ENCODE peak calls at places on chromosomes 16 and 17, in seven cellular contexts. One of them, this sample, is unnamed.

GRCh38 chr16:26673011-26673410 is 393.7 kb upstream of the C16orf82 start:
- DNase-seq in SJSA1: no peak
- DNase-seq in CD8-positive, alpha-beta T cell: no peak
- DNase-seq in amygdala: no peak
- DNase-seq in WTC11: no peak
- DNase-seq in ACHN: no peak
- DNase-seq in hepatic stellate cell: no peak
- DNase-seq in this sample: no peak

GRCh38 chr17:59859444-59860025 is 33.2 kb downstream of the TUBD1 start:
- DNase-seq in WTC11: no peak
- DNase-seq in amygdala: no peak
- DNase-seq in hepatic stellate cell: no peak
- DNase-seq in ACHN: peak; percentile 76
- DNase-seq in SJSA1: no peak
- DNase-seq in CD8-positive, alpha-beta T cell: no peak
- DNase-seq in this sample: no peak

GRCh38 chr17:33964344-33964979 is 290.6 kb upstream of the CCL2 start:
- DNase-seq in ACHN: peak; percentile 6
- DNase-seq in hepatic stellate cell: no peak
- DNase-seq in CD8-positive, alpha-beta T cell: no peak
- DNase-seq in WTC11: no peak
- DNase-seq in SJSA1: no peak
- DNase-seq in amygdala: no peak
- DNase-seq in this sample: peak; percentile 58

GRCh38 chr17:66322764-66323163 is 20.4 kb downstream of the PRKCA start:
- DNase-seq in amygdala: no peak
- DNase-seq in ACHN: no peak
- DNase-seq in CD8-positive, alpha-beta T cell: no peak
- DNase-seq in hepatic stellate cell: no peak
- DNase-seq in WTC11: no peak
- DNase-seq in SJSA1: no peak
- DNase-seq in this sample: no peak

GRCh38 chr16:58507195-58507962 is 7.4 kb downstream of the NDRG4 start:
- DNase-seq in ACHN: no peak
- DNase-seq in amygdala: no peak
- DNase-seq in CD8-positive, alpha-beta T cell: no peak
- DNase-seq in hepatic stellate cell: no peak
- DNase-seq in WTC11: no peak
- DNase-seq in SJSA1: peak; percentile 46
- DNase-seq in this sample: peak; percentile 31

GRCh38 chr16:82603784-82604411 is 22.9 kb upstream of the CDH13 start:
- DNase-seq in ACHN: peak; percentile 71
- DNase-seq in amygdala: peak; percentile 41
- DNase-seq in CD8-positive, alpha-beta T cell: no peak
- DNase-seq in hepatic stellate cell: peak; percentile 37
- DNase-seq in SJSA1: peak; percentile 59
- DNase-seq in WTC11: peak; percentile 59
- DNase-seq in this sample: peak; percentile 78

GRCh38 chr16:72812651-72813050 is 235.3 kb downstream of the ZFHX3 start:
- DNase-seq in WTC11: no peak
- DNase-seq in SJSA1: no peak
- DNase-seq in hepatic stellate cell: no peak
- DNase-seq in amygdala: no peak
- DNase-seq in CD8-positive, alpha-beta T cell: no peak
- DNase-seq in ACHN: no peak
- DNase-seq in this sample: no peak

GRCh38 chr16:67166883-67167168 is 2.3 kb downstream of the HSF4 start:
- DNase-seq in amygdala: no peak
- DNase-seq in ACHN: no peak
- DNase-seq in WTC11: no peak
- DNase-seq in CD8-positive, alpha-beta T cell: no peak
- DNase-seq in hepatic stellate cell: no peak
- DNase-seq in SJSA1: no peak
- DNase-seq in this sample: no peak

GRCh38 chr16:56233795-56234566 is 42.7 kb downstream of the GNAO1 start:
- DNase-seq in ACHN: no peak
- DNase-seq in CD8-positive, alpha-beta T cell: no peak
- DNase-seq in SJSA1: no peak
- DNase-seq in amygdala: no peak
- DNase-seq in WTC11: no peak
- DNase-seq in hepatic stellate cell: no peak
- DNase-seq in this sample: no peak

GRCh38 chr17:46787478-46787877 is 31.0 kb downstream of the WNT3 start:
- DNase-seq in SJSA1: no peak
- DNase-seq in CD8-positive, alpha-beta T cell: no peak
- DNase-seq in WTC11: no peak
- DNase-seq in hepatic stellate cell: no peak
- DNase-seq in ACHN: no peak
- DNase-seq in amygdala: no peak
- DNase-seq in this sample: no peak

GRCh38 chr17:29469251-29469650 is 79.1 kb downstream of the TAOK1 start:
- DNase-seq in WTC11: no peak
- DNase-seq in amygdala: no peak
- DNase-seq in ACHN: no peak
- DNase-seq in hepatic stellate cell: no peak
- DNase-seq in SJSA1: no peak
- DNase-seq in CD8-positive, alpha-beta T cell: no peak
- DNase-seq in this sample: no peak

GRCh38 chr16:73949574-73950348 is 346.9 kb upstream of the PSMD7 start:
- DNase-seq in amygdala: no peak
- DNase-seq in ACHN: peak; percentile 30
- DNase-seq in SJSA1: no peak
- DNase-seq in CD8-positive, alpha-beta T cell: no peak
- DNase-seq in hepatic stellate cell: peak; percentile 21
- DNase-seq in WTC11: no peak
- DNase-seq in this sample: no peak

GRCh38 chr17:75878174-75878998 is at the start of gene TRIM47:
- DNase-seq in hepatic stellate cell: peak; percentile 66
- DNase-seq in amygdala: peak; percentile 53
- DNase-seq in ACHN: peak; percentile 69
- DNase-seq in WTC11: peak; percentile 53
- DNase-seq in SJSA1: peak; percentile 79
- DNase-seq in CD8-positive, alpha-beta T cell: no peak
- DNase-seq in this sample: peak; percentile 69

GRCh38 chr17:41688641-41689496 is at the start of gene EIF1:
- DNase-seq in SJSA1: peak; percentile 99
- DNase-seq in amygdala: peak; percentile 100
- DNase-seq in WTC11: peak; percentile 100
- DNase-seq in ACHN: peak; percentile 100
- DNase-seq in CD8-positive, alpha-beta T cell: peak; percentile 100
- DNase-seq in hepatic stellate cell: peak; percentile 96
- DNase-seq in this sample: peak; percentile 100

GRCh38 chr16:28010671-28011070 is 52.8 kb downstream of the GSG1L start:
- DNase-seq in WTC11: no peak
- DNase-seq in hepatic stellate cell: peak; percentile 21
- DNase-seq in SJSA1: no peak
- DNase-seq in amygdala: no peak
- DNase-seq in ACHN: no peak
- DNase-seq in CD8-positive, alpha-beta T cell: no peak
- DNase-seq in this sample: no peak

GRCh38 chr16:83574388-83574787 is 233.4 kb upstream of the HSBP1 start:
- DNase-seq in amygdala: no peak
- DNase-seq in CD8-positive, alpha-beta T cell: no peak
- DNase-seq in hepatic stellate cell: peak; percentile 60
- DNase-seq in WTC11: peak; percentile 36
- DNase-seq in ACHN: peak; percentile 87
- DNase-seq in SJSA1: no peak
- DNase-seq in this sample: peak; percentile 79

GRCh38 chr16:57998484-57998883 is 2.0 kb downstream of the ZNF319 start:
- DNase-seq in hepatic stellate cell: no peak
- DNase-seq in WTC11: peak; percentile 37
- DNase-seq in CD8-positive, alpha-beta T cell: peak; percentile 78
- DNase-seq in SJSA1: no peak
- DNase-seq in ACHN: no peak
- DNase-seq in amygdala: no peak
- DNase-seq in this sample: peak; percentile 81

GRCh38 chr17:38658741-38659345 is 15.9 kb downstream of the EPOP start:
- DNase-seq in CD8-positive, alpha-beta T cell: no peak
- DNase-seq in WTC11: peak; percentile 8
- DNase-seq in amygdala: no peak
- DNase-seq in SJSA1: no peak
- DNase-seq in ACHN: no peak
- DNase-seq in hepatic stellate cell: no peak
- DNase-seq in this sample: no peak

GRCh38 chr16:56932588-56933265 is 785 bp downstream of the HERPUD1 start:
- DNase-seq in amygdala: peak; percentile 75
- DNase-seq in CD8-positive, alpha-beta T cell: peak; percentile 70
- DNase-seq in ACHN: peak; percentile 64
- DNase-seq in SJSA1: peak; percentile 73
- DNase-seq in WTC11: peak; percentile 37
- DNase-seq in hepatic stellate cell: peak; percentile 52
- DNase-seq in this sample: peak; percentile 43

GRCh38 chr17:44203731-44204452 is 4.2 kb upstream of the ATXN7L3 start:
- DNase-seq in SJSA1: no peak
- DNase-seq in hepatic stellate cell: peak; percentile 61
- DNase-seq in amygdala: no peak
- DNase-seq in CD8-positive, alpha-beta T cell: no peak
- DNase-seq in WTC11: peak; percentile 67
- DNase-seq in ACHN: peak; percentile 72
- DNase-seq in this sample: peak; percentile 89

GRCh38 chr17:4759776-4760236 is 11.9 kb upstream of the TM4SF5 start:
- DNase-seq in CD8-positive, alpha-beta T cell: no peak
- DNase-seq in amygdala: no peak
- DNase-seq in WTC11: no peak
- DNase-seq in ACHN: no peak
- DNase-seq in hepatic stellate cell: no peak
- DNase-seq in SJSA1: no peak
- DNase-seq in this sample: no peak

This sample was measured in H9.